ENCODE peak calls at places on chromosomes 2 and 18, in eight cellular contexts. T, X, M, Y, H, E, L and K are unnamed samples.

GRCh38 chr2:187618813-187619212 is 64.6 kb upstream of the TFPI start:
- DNase-seq in T (no peak), X (peak), M (no peak), Y (no peak), H (no peak), E (no peak), L (no peak), K (no peak)

GRCh38 chr2:33559336-33559735 is 39.8 kb downstream of the FAM98A start:
- DNase-seq in T (no peak), X (no peak), M (no peak), Y (no peak), H (no peak), E (no peak), L (no peak), K (no peak)

GRCh38 chr2:44342854-44343253 is 18.4 kb downstream of the PREPL start:
- DNase-seq in T (no peak), X (peak), M (peak), Y (peak), H (peak), E (no peak), L (no peak), K (no peak)

GRCh38 chr2:179383975-179384374 is 119.3 kb upstream of the SESTD1 start:
- DNase-seq in T (no peak), X (no peak), M (no peak), Y (no peak), H (no peak), E (no peak), L (no peak), K (no peak)

GRCh38 chr2:234730066-234730640 is 221.7 kb upstream of the SH3BP4 start:
- DNase-seq in T (no peak), X (no peak), M (no peak), Y (no peak), H (no peak), E (no peak), L (no peak), K (peak)

GRCh38 chr2:232085826-232086425 is 124.4 kb downstream of the DIS3L2 start:
- DNase-seq in T (no peak), X (peak), M (no peak), Y (no peak), H (no peak), E (no peak), L (no peak), K (no peak)

GRCh38 chr2:241770185-241770935 is 6.3 kb upstream of the GAL3ST2 start:
- DNase-seq in T (peak), X (no peak), M (no peak), Y (peak), H (peak), E (no peak), L (peak), K (peak)

GRCh38 chr2:13006407-13006806 is 289.7 kb downstream of the TRIB2 start:
- DNase-seq in T (no peak), X (no peak), M (no peak), Y (no peak), H (no peak), E (no peak), L (no peak), K (no peak)

GRCh38 chr2:111632661-111633060 is 251.3 kb downstream of the ANAPC1 start:
- DNase-seq in T (no peak), X (peak), M (no peak), Y (no peak), H (no peak), E (no peak), L (no peak), K (no peak)

GRCh38 chr2:102051659-102052366 is 60.1 kb downstream of the IL1R2 start:
- DNase-seq in T (no peak), X (peak), M (no peak), Y (no peak), H (no peak), E (no peak), L (no peak), K (no peak)

GRCh38 chr18:48004577-48004976 is 74.1 kb upstream of the SMAD2 start:
- DNase-seq in T (no peak), X (no peak), M (peak), Y (no peak), H (no peak), E (no peak), L (no peak), K (no peak)

GRCh38 chr2:237923507-237924163 is 43.2 kb upstream of the UBE2F start:
- DNase-seq in T (peak), X (peak), M (peak), Y (peak), H (peak), E (no peak), L (peak), K (peak)
- TF ChIP-seq USF2 in T (no peak), X (no peak), M (no peak), Y (no peak), H (no peak), E (no peak), L (no peak), K (no peak)

DNA sequence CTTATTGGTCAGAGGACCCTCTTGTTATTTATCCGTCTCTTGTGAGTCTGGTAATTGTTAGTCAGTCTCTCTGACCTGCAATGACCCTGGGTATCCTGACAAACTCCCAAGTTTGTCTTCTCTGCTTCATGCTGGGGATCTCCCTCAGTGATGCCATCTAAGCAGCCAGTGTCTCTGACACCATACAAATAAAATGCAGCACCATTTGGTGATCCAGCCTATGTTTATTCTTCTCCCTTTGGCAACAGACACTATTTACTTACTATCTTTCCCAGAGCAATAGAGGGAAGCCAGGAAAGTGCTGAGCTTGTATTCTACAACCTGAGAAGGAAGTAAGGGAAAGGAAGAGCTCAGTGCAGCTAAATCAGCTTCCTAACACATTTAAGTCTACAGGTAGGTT is 15.9 kb downstream of the SERPINE2 start:
- DNase-seq in T (no peak), X (peak), M (peak), Y (peak), H (no peak), E (no peak), L (no peak), K (no peak)
- TF ChIP-seq USF2 in T (no peak), X (no peak), M (no peak), Y (no peak), H (no peak), E (no peak), L (no peak), K (no peak)

GRCh38 chr2:61045999-61046398 is 19.7 kb upstream of the SANBR start:
- DNase-seq in T (no peak), X (peak), M (no peak), Y (no peak), H (no peak), E (no peak), L (no peak), K (no peak)
- TF ChIP-seq USF2 in T (no peak), X (no peak), M (no peak), Y (no peak), H (no peak), E (no peak), L (no peak), K (no peak)

GRCh38 chr18:60266558-60266957 is 106.0 kb downstream of the MC4R start:
- DNase-seq in T (no peak), X (no peak), M (no peak), Y (no peak), H (no peak), E (no peak), L (no peak), K (no peak)
- TF ChIP-seq USF2 in T (no peak), X (no peak), M (no peak), Y (no peak), H (no peak), E (no peak), L (no peak), K (no peak)